ENCODE peak calls at places on chromosomes 6 and 20, in six cellular contexts. L is PC-3; M is CD4-positive, CD25-positive, alpha-beta regulatory T cell; Z is activated naive CD4-positive, alpha-beta T cell treated with anti-CD3 and anti-CD28 coated beads for 36 hours; H is GM12865; I is substantia nigra. N is an unnamed sample.

GRCh38 chr20:61557603-61558002 is 305.5 kb downstream of the CDH4 start:
- DNase-seq in L (no peak), M (no peak), Z (no peak), H (no peak), I (no peak), N (no peak)

GRCh38 chr20:60117040-60117439 is 158.8 kb downstream of the CDH26 start:
- DNase-seq in L (no peak), M (no peak), Z (no peak), H (no peak), I (no peak), N (no peak)

GRCh38 chr6:88856566-88856965 is 106.9 kb downstream of the RNGTT start:
- DNase-seq in L (no peak), M (no peak), Z (no peak), H (no peak), I (no peak), N (no peak)

GRCh38 chr6:3596736-3597135 is 139.9 kb upstream of the SLC22A23 start:
- DNase-seq in L (no peak), M (no peak), Z (no peak), H (no peak), I (no peak), N (no peak)

GRCh38 chr20:34475979-34476736 is 40.1 kb upstream of the DYNLRB1 start:
- DNase-seq in L (peak), M (peak), Z (peak), H (peak), I (peak), N (no peak)

GRCh38 chr20:51457281-51457932 is 85.1 kb downstream of the NFATC2 start:
- DNase-seq in L (peak), M (no peak), Z (no peak), H (peak), I (no peak), N (peak)

GRCh38 chr20:58070664-58071499 is 157.6 kb downstream of the ANKRD60 start:
- DNase-seq in L (no peak), M (no peak), Z (no peak), H (no peak), I (no peak), N (no peak)

GRCh38 chr6:44804546-44804945 is 417.0 kb downstream of the CDC5L start:
- DNase-seq in L (no peak), M (no peak), Z (no peak), H (no peak), I (no peak), N (no peak)

GRCh38 chr6:36126553-36127458 is 3.5 kb upstream of the MAPK13 start:
- DNase-seq in L (no peak), M (no peak), Z (peak), H (no peak), I (no peak), N (peak)

GRCh38 chr6:16961577-16961976 is 140.3 kb upstream of the STMND1 start:
- DNase-seq in L (peak), M (no peak), Z (no peak), H (no peak), I (no peak), N (peak)

GRCh38 chr20:25605146-25605545 is 18.7 kb downstream of the NANP start:
- DNase-seq in L (no peak), M (no peak), Z (no peak), H (no peak), I (no peak), N (no peak)

GRCh38 chr6:70135219-70135769 is 167.6 kb downstream of the COL9A1 start:
- DNase-seq in L (no peak), M (no peak), Z (no peak), H (no peak), I (no peak), N (no peak)

GRCh38 chr6:30744054-30744805 is at the start of gene IER3:
- DNase-seq in L (peak), M (peak), Z (peak), H (peak), I (peak), N (peak)